ENCODE peak calls at places on chromosome 16, in nine cellular contexts. N is epithelial cell of esophagus, H is fibroblast of pulmonary artery, I is A549, P is activated B cell treated with CpG ODN at 0.5 μM for 24 hours, X is A673, D is AG04449, K is heart right ventricle, T is HFFc6. F is an unnamed sample.

GRCh38 chr16:55171241-55171640 is 152.8 kb upstream of the IRX6 start:
- DNase-seq in D (no peak), H (no peak), T (no peak), X (no peak), N (no peak), P (no peak), K (no peak), I (no peak), F (no peak)

GRCh38 chr16:72443809-72444208 is 271.9 kb upstream of the PMFBP1 start:
- DNase-seq in H (no peak), I (no peak), P (no peak), T (no peak), N (no peak), D (no peak), X (no peak), K (no peak), F (no peak)

GRCh38 chr16:15906439-15906838 is 18.0 kb upstream of the CEP20 start:
- DNase-seq in H (no peak), I (no peak), N (no peak), X (no peak), K (no peak), P (no peak), D (no peak), T (no peak), F (no peak)

GRCh38 chr16:11363927-11364258 is 18.6 kb downstream of the RMI2 start:
- DNase-seq in K (no peak), I (no peak), H (no peak), D (no peak), T (no peak), N (no peak), P (no peak), X (no peak), F (no peak)

GRCh38 chr16:87472142-87472778 is 20.6 kb downstream of the ZCCHC14 start:
- DNase-seq in D (no peak), N (no peak), H (no peak), P (no peak), K (no peak), T (no peak), X (no peak), I (no peak), F (no peak)

GRCh38 chr16:11405331-11406176 is 60.3 kb downstream of the RMI2 start:
- DNase-seq in N (peak; percentile 32), D (no peak), H (peak; percentile 33), P (peak; percentile 45), I (peak; percentile 56), T (no peak), K (no peak), X (peak; percentile 32), F (no peak)

GRCh38 chr16:78926723-78927200 is 673.8 kb downstream of the MAF start:
- DNase-seq in I (no peak), H (no peak), P (no peak), X (no peak), D (no peak), T (no peak), N (no peak), K (no peak), F (no peak)

GRCh38 chr16:28140788-28141618 is 70.8 kb downstream of the XPO6 start:
- DNase-seq in P (no peak), T (no peak), D (no peak), I (no peak), N (peak; percentile 56), H (peak; percentile 47), X (no peak), K (peak; percentile 13), F (no peak)

GRCh38 chr16:72921620-72922019 is 126.3 kb downstream of the ZFHX3 start:
- DNase-seq in H (peak; percentile 71), K (no peak), X (peak; percentile 43), N (no peak), T (no peak), D (no peak), P (no peak), I (no peak), F (no peak)

GRCh38 chr16:83847371-83848225 is 39.8 kb downstream of the HSBP1 start:
- DNase-seq in P (no peak), K (no peak), H (no peak), T (no peak), N (peak; percentile 44), D (no peak), X (no peak), I (no peak), F (no peak)

GRCh38 chr16:55569025-55569424 is 2.5 kb downstream of the CAPNS2 start:
- DNase-seq in X (no peak), H (peak; percentile 64), N (peak; percentile 15), K (no peak), T (no peak), D (no peak), I (no peak), P (no peak), F (no peak)

GRCh38 chr16:8628981-8629725 is 7.7 kb downstream of the METTL22 start:
- DNase-seq in T (no peak), X (no peak), H (no peak), K (no peak), P (no peak), N (no peak), D (no peak), I (no peak), F (no peak)

GRCh38 chr16:22126037-22126558 is 33.8 kb downstream of the VWA3A start:
- DNase-seq in N (no peak), T (no peak), I (no peak), X (no peak), K (no peak), P (no peak), D (no peak), H (peak; percentile 18), F (no peak)

GRCh38 chr16:28935924-28936783 is 4.4 kb downstream of the CD19 start:
- DNase-seq in I (peak; percentile 81), P (peak; percentile 74), N (peak; percentile 86), D (no peak), K (peak; percentile 65), T (peak; percentile 42), H (peak; percentile 77), X (peak; percentile 87), F (no peak)

GRCh38 chr16:50463581-50464324 is 84.4 kb upstream of the NKD1 start:
- DNase-seq in T (no peak), I (no peak), N (no peak), X (no peak), H (no peak), P (no peak), D (no peak), K (no peak), F (no peak)

GRCh38 chr16:23395732-23396131 is 57.3 kb downstream of the COG7 start:
- DNase-seq in I (no peak), T (no peak), N (no peak), X (no peak), D (no peak), K (no peak), P (no peak), H (no peak), F (no peak)

GRCh38 chr16:57999366-57999970 is 1.0 kb downstream of the ZNF319 start:
- DNase-seq in K (no peak), H (peak; percentile 35), X (peak; percentile 60), P (no peak), I (peak; percentile 31), N (peak; percentile 55), D (no peak), T (no peak), F (no peak)
- TF ChIP-seq CTCF in K (no peak), H (peak; percentile 7), X (peak; percentile 26), P (no peak), I (no peak), N (peak; percentile 9), D (no peak), T (no peak), F (no peak)

DNA sequence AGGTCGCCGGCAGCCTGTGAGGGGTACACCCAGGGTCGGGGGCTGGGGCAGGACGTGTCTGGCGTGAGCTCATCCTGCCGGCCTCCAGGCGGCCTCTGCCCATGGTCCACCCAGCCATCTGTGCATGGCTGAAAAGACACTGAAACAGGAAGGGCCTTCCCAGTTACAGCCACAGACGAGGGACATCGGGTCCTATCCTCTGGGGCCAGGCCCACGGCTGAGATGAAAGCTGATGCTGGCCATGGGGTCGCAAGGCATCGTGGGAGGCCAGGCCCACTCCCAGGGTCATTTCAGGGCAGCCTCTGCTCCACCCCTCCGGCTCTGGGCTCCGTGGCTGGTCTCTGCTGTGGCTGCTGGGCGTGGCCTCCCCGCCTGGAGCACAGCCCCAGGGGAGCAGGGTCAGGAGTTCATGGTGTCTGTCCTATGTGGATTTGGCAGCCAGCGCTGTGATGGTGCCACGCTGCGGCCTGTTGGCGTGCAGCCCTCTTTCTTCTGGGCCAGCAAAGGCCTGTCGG is 16.6 kb upstream of the ATP6V0C start:
- DNase-seq in T (no peak), I (no peak), X (no peak), N (no peak), P (no peak), H (peak; percentile 16), D (no peak), K (peak; percentile 75), F (no peak)
- TF ChIP-seq CTCF in T (no peak), I (no peak), X (no peak), N (no peak), P (no peak), H (no peak), D (no peak), K (peak; percentile 37), F (no peak)

GRCh38 chr16:85631802-85632393 is 18.8 kb downstream of the GSE1 start:
- DNase-seq in D (no peak), H (no peak), T (no peak), N (no peak), P (no peak), K (no peak), I (no peak), X (no peak), F (no peak)
- TF ChIP-seq CTCF in D (no peak), H (peak; percentile 3), T (peak; percentile 36), N (peak; percentile 3), P (no peak), K (peak; percentile 27), I (peak; percentile 17), X (peak; percentile 33), F (no peak)

GRCh38 chr16:67516296-67517177 is 12.1 kb upstream of the RIPOR1 start:
- DNase-seq in X (no peak), D (no peak), K (no peak), P (no peak), I (peak; percentile 44), N (peak; percentile 72), T (peak; percentile 59), H (peak; percentile 56), F (no peak)

GRCh38 chr16:67517178-67517492 is 11.5 kb upstream of the RIPOR1 start:
- DNase-seq in D (no peak), T (no peak), H (no peak), I (no peak), K (no peak), X (no peak), P (no peak), N (no peak), F (no peak)

GRCh38 chr16:67518676-67519075 is 10.0 kb upstream of the RIPOR1 start:
- DNase-seq in K (no peak), N (no peak), P (no peak), D (no peak), H (no peak), T (no peak), X (no peak), I (no peak), F (no peak)

GRCh38 chr16:67517661-67518423 is 10.8 kb upstream of the RIPOR1 start:
- DNase-seq in N (no peak), I (no peak), T (no peak), X (no peak), K (no peak), D (no peak), P (peak; percentile 68), H (no peak), F (no peak)

GRCh38 chr16:67514382-67514828 is 14.2 kb upstream of the RIPOR1 start:
- DNase-seq in K (peak; percentile 83), X (peak; percentile 89), H (peak; percentile 93), N (peak; percentile 89), P (no peak), I (peak; percentile 89), D (peak; percentile 42), T (peak; percentile 76), F (peak; percentile 28)
- TF ChIP-seq CTCF in K (peak; percentile 80), X (peak; percentile 72), H (peak; percentile 73), N (peak; percentile 72), P (no peak), I (peak; percentile 79), D (peak; percentile 56), T (peak; percentile 90), F (peak; percentile 71)

F was measured in progenitor cell of endocrine pancreas.